ENCODE peak calls at places on chromosomes 16 and 17, in six cellular contexts. N is stimulated activated CD8-positive, alpha-beta memory T cell treated with anti-CD3 and anti-CD28 coated beads, Interleukin-15, amount 100 ng/mL, for 24 hours; W is ecto neural progenitor cell; B is cardiac fibroblast; Z is tibial artery; L is COLO829. H is an unnamed sample.

GRCh38 chr16:27446721-27447120 is 44.7 kb downstream of the IL21R start:
- DNase-seq in B (no peak), L (no peak), Z (no peak), W (no peak), N (no peak), H (no peak)

GRCh38 chr16:77540656-77541055 is 105.8 kb upstream of the ADAMTS18 start:
- DNase-seq in L (no peak), B (peak; percentile 3), Z (no peak), N (no peak), W (no peak), H (peak; percentile 16)

GRCh38 chr17:41013181-41013580 is 4.3 kb upstream of the KRTAP3-1 start:
- DNase-seq in B (no peak), Z (no peak), L (no peak), W (no peak), N (no peak), H (peak; percentile 41)

GRCh38 chr17:17765921-17766320 is 70.9 kb downstream of the SREBF1 start:
- DNase-seq in W (no peak), B (no peak), L (no peak), Z (no peak), N (no peak), H (no peak)

GRCh38 chr17:72426948-72427760 is 306.3 kb downstream of the SOX9 start:
- DNase-seq in Z (no peak), N (no peak), B (no peak), L (no peak), W (no peak), H (no peak)

GRCh38 chr17:17840751-17841591 is 4.2 kb upstream of the SREBF1 start:
- DNase-seq in Z (peak; percentile 55), B (peak; percentile 55), L (no peak), N (no peak), W (peak; percentile 58), H (peak; percentile 74)

GRCh38 chr16:28873543-28874201 is 4.6 kb upstream of the ATP2A1 start:
- DNase-seq in N (peak; percentile 45), W (peak; percentile 59), Z (no peak), L (peak; percentile 32), B (no peak), H (peak; percentile 7)

GRCh38 chr16:47018223-47018891 is 44.9 kb upstream of the DNAJA2 start:
- DNase-seq in B (peak; percentile 5), W (no peak), L (no peak), N (no peak), Z (no peak), H (peak; percentile 21)

GRCh38 chr16:24537474-24538337 is 1.7 kb upstream of the RBBP6 start:
- DNase-seq in Z (no peak), B (no peak), W (no peak), N (no peak), L (peak; percentile 36), H (no peak)

GRCh38 chr16:46757339-46758050 is 9.4 kb upstream of the MYLK3 start:
- DNase-seq in Z (no peak), L (no peak), N (no peak), W (no peak), B (peak; percentile 60), H (no peak)

GRCh38 chr17:35214631-35215273 is 20.6 kb upstream of the SLC35G3 start:
- DNase-seq in N (no peak), W (no peak), L (no peak), B (no peak), Z (no peak), H (no peak)

GRCh38 chr17:59513934-59514841 is 51.2 kb upstream of the DHX40 start:
- DNase-seq in B (peak; percentile 90), Z (peak; percentile 88), N (no peak), L (peak; percentile 70), W (no peak), H (peak; percentile 74)